ENCODE peak calls at places on chromosomes 5 and 9, in eight cellular contexts. One of them, this sample, is unnamed.

GRCh38 chr5:14357861-14358260 is 214.7 kb downstream of the TRIO start:
- ATAC-seq in activated CD8-positive, alpha-beta T cell treated with anti-CD3 and anti-CD28 coated beads for 36 hours: no peak
- ATAC-seq in activated naive CD8-positive, alpha-beta T cell treated with anti-CD3 and anti-CD28 coated beads, Interleukin-2, amount 10 ng/mL, durations not matched to agents 7 days and 5 days: no peak
- ATAC-seq in T-cell: no peak
- ATAC-seq in psoas muscle: no peak
- ATAC-seq in A549: no peak
- ATAC-seq in left cardiac atrium: peak; percentile 25
- ATAC-seq in heart right ventricle: peak; percentile 22
- ATAC-seq in this sample: peak; percentile 20

GRCh38 chr9:4519604-4520003 is 29.3 kb downstream of the SLC1A1 start:
- ATAC-seq in T-cell: no peak
- ATAC-seq in A549: no peak
- ATAC-seq in activated CD8-positive, alpha-beta T cell treated with anti-CD3 and anti-CD28 coated beads for 36 hours: peak; percentile 89
- ATAC-seq in activated naive CD8-positive, alpha-beta T cell treated with anti-CD3 and anti-CD28 coated beads, Interleukin-2, amount 10 ng/mL, durations not matched to agents 7 days and 5 days: no peak
- ATAC-seq in left cardiac atrium: no peak
- ATAC-seq in heart right ventricle: no peak
- ATAC-seq in psoas muscle: no peak
- ATAC-seq in this sample: peak; percentile 28

GRCh38 chr5:40734986-40735385 is 20.8 kb downstream of the TTC33 start:
- ATAC-seq in heart right ventricle: no peak
- ATAC-seq in left cardiac atrium: no peak
- ATAC-seq in A549: no peak
- ATAC-seq in psoas muscle: no peak
- ATAC-seq in activated naive CD8-positive, alpha-beta T cell treated with anti-CD3 and anti-CD28 coated beads, Interleukin-2, amount 10 ng/mL, durations not matched to agents 7 days and 5 days: no peak
- ATAC-seq in activated CD8-positive, alpha-beta T cell treated with anti-CD3 and anti-CD28 coated beads for 36 hours: no peak
- ATAC-seq in T-cell: no peak
- ATAC-seq in this sample: no peak

GRCh38 chr5:74966151-74967050 is 86.0 kb downstream of the GCNT4 start:
- ATAC-seq in A549: no peak
- ATAC-seq in left cardiac atrium: no peak
- ATAC-seq in psoas muscle: no peak
- ATAC-seq in heart right ventricle: no peak
- ATAC-seq in activated naive CD8-positive, alpha-beta T cell treated with anti-CD3 and anti-CD28 coated beads, Interleukin-2, amount 10 ng/mL, durations not matched to agents 7 days and 5 days: no peak
- ATAC-seq in activated CD8-positive, alpha-beta T cell treated with anti-CD3 and anti-CD28 coated beads for 36 hours: no peak
- ATAC-seq in T-cell: no peak
- ATAC-seq in this sample: no peak

GRCh38 chr5:151459680-151460079 is 12.3 kb downstream of the SLC36A1 start:
- ATAC-seq in activated naive CD8-positive, alpha-beta T cell treated with anti-CD3 and anti-CD28 coated beads, Interleukin-2, amount 10 ng/mL, durations not matched to agents 7 days and 5 days: no peak
- ATAC-seq in T-cell: no peak
- ATAC-seq in left cardiac atrium: peak; percentile 53
- ATAC-seq in A549: no peak
- ATAC-seq in psoas muscle: peak; percentile 42
- ATAC-seq in activated CD8-positive, alpha-beta T cell treated with anti-CD3 and anti-CD28 coated beads for 36 hours: no peak
- ATAC-seq in heart right ventricle: no peak
- ATAC-seq in this sample: no peak

GRCh38 chr9:27412081-27412480 is 112.0 kb upstream of the IFNK start:
- ATAC-seq in psoas muscle: no peak
- ATAC-seq in heart right ventricle: no peak
- ATAC-seq in A549: no peak
- ATAC-seq in activated CD8-positive, alpha-beta T cell treated with anti-CD3 and anti-CD28 coated beads for 36 hours: no peak
- ATAC-seq in activated naive CD8-positive, alpha-beta T cell treated with anti-CD3 and anti-CD28 coated beads, Interleukin-2, amount 10 ng/mL, durations not matched to agents 7 days and 5 days: no peak
- ATAC-seq in T-cell: no peak
- ATAC-seq in left cardiac atrium: no peak
- ATAC-seq in this sample: no peak

GRCh38 chr5:139482050-139482889 is at the start of gene STING1:
- ATAC-seq in A549: no peak
- ATAC-seq in T-cell: peak; percentile 72
- ATAC-seq in activated naive CD8-positive, alpha-beta T cell treated with anti-CD3 and anti-CD28 coated beads, Interleukin-2, amount 10 ng/mL, durations not matched to agents 7 days and 5 days: peak; percentile 75
- ATAC-seq in left cardiac atrium: peak; percentile 80
- ATAC-seq in heart right ventricle: peak; percentile 74
- ATAC-seq in psoas muscle: peak; percentile 52
- ATAC-seq in activated CD8-positive, alpha-beta T cell treated with anti-CD3 and anti-CD28 coated beads for 36 hours: peak; percentile 80
- ATAC-seq in this sample: peak; percentile 79

GRCh38 chr5:6468104-6468503 is 19.4 kb downstream of the UBE2QL1 start:
- ATAC-seq in heart right ventricle: peak; percentile 51
- ATAC-seq in activated CD8-positive, alpha-beta T cell treated with anti-CD3 and anti-CD28 coated beads for 36 hours: no peak
- ATAC-seq in A549: no peak
- ATAC-seq in psoas muscle: no peak
- ATAC-seq in T-cell: no peak
- ATAC-seq in left cardiac atrium: no peak
- ATAC-seq in activated naive CD8-positive, alpha-beta T cell treated with anti-CD3 and anti-CD28 coated beads, Interleukin-2, amount 10 ng/mL, durations not matched to agents 7 days and 5 days: no peak
- ATAC-seq in this sample: no peak

GRCh38 chr9:68980341-68980914 is 33.5 kb downstream of the PRKACG start:
- ATAC-seq in T-cell: no peak
- ATAC-seq in left cardiac atrium: no peak
- ATAC-seq in activated CD8-positive, alpha-beta T cell treated with anti-CD3 and anti-CD28 coated beads for 36 hours: no peak
- ATAC-seq in A549: no peak
- ATAC-seq in heart right ventricle: peak; percentile 27
- ATAC-seq in psoas muscle: no peak
- ATAC-seq in activated naive CD8-positive, alpha-beta T cell treated with anti-CD3 and anti-CD28 coated beads, Interleukin-2, amount 10 ng/mL, durations not matched to agents 7 days and 5 days: no peak
- ATAC-seq in this sample: no peak

GRCh38 chr5:65812648-65813047 is 90.6 kb downstream of the NLN start:
- ATAC-seq in activated CD8-positive, alpha-beta T cell treated with anti-CD3 and anti-CD28 coated beads for 36 hours: peak; percentile 71
- ATAC-seq in heart right ventricle: no peak
- ATAC-seq in activated naive CD8-positive, alpha-beta T cell treated with anti-CD3 and anti-CD28 coated beads, Interleukin-2, amount 10 ng/mL, durations not matched to agents 7 days and 5 days: no peak
- ATAC-seq in A549: no peak
- ATAC-seq in T-cell: peak; percentile 71
- ATAC-seq in psoas muscle: no peak
- ATAC-seq in left cardiac atrium: no peak
- ATAC-seq in this sample: peak; percentile 69

GRCh38 chr5:65555266-65555665 is 7.7 kb downstream of the CENPK start:
- ATAC-seq in left cardiac atrium: no peak
- ATAC-seq in T-cell: no peak
- ATAC-seq in activated CD8-positive, alpha-beta T cell treated with anti-CD3 and anti-CD28 coated beads for 36 hours: no peak
- ATAC-seq in A549: no peak
- ATAC-seq in psoas muscle: no peak
- ATAC-seq in heart right ventricle: no peak
- ATAC-seq in activated naive CD8-positive, alpha-beta T cell treated with anti-CD3 and anti-CD28 coated beads, Interleukin-2, amount 10 ng/mL, durations not matched to agents 7 days and 5 days: no peak
- ATAC-seq in this sample: no peak

GRCh38 chr5:176553260-176554085 is 4.3 kb downstream of the CDHR2 start:
- ATAC-seq in left cardiac atrium: peak; percentile 19
- ATAC-seq in activated naive CD8-positive, alpha-beta T cell treated with anti-CD3 and anti-CD28 coated beads, Interleukin-2, amount 10 ng/mL, durations not matched to agents 7 days and 5 days: no peak
- ATAC-seq in psoas muscle: no peak
- ATAC-seq in activated CD8-positive, alpha-beta T cell treated with anti-CD3 and anti-CD28 coated beads for 36 hours: peak; percentile 60
- ATAC-seq in T-cell: no peak
- ATAC-seq in heart right ventricle: no peak
- ATAC-seq in A549: peak; percentile 50
- ATAC-seq in this sample: peak; percentile 69

GRCh38 chr5:102152906-102153787 is 142.9 kb downstream of the SLCO4C1 start:
- ATAC-seq in heart right ventricle: no peak
- ATAC-seq in A549: peak; percentile 54
- ATAC-seq in T-cell: no peak
- ATAC-seq in activated CD8-positive, alpha-beta T cell treated with anti-CD3 and anti-CD28 coated beads for 36 hours: peak; percentile 69
- ATAC-seq in psoas muscle: no peak
- ATAC-seq in activated naive CD8-positive, alpha-beta T cell treated with anti-CD3 and anti-CD28 coated beads, Interleukin-2, amount 10 ng/mL, durations not matched to agents 7 days and 5 days: no peak
- ATAC-seq in left cardiac atrium: no peak
- ATAC-seq in this sample: peak; percentile 29

GRCh38 chr5:181173027-181173419 is 25.6 kb downstream of the OR2V2 start:
- ATAC-seq in psoas muscle: no peak
- ATAC-seq in heart right ventricle: peak; percentile 76
- ATAC-seq in A549: peak; percentile 20
- ATAC-seq in left cardiac atrium: peak; percentile 12
- ATAC-seq in activated naive CD8-positive, alpha-beta T cell treated with anti-CD3 and anti-CD28 coated beads, Interleukin-2, amount 10 ng/mL, durations not matched to agents 7 days and 5 days: peak; percentile 45
- ATAC-seq in T-cell: peak; percentile 33
- ATAC-seq in activated CD8-positive, alpha-beta T cell treated with anti-CD3 and anti-CD28 coated beads for 36 hours: peak; percentile 14
- ATAC-seq in this sample: no peak

GRCh38 chr5:37771731-37772130 is 68.1 kb downstream of the GDNF start:
- ATAC-seq in T-cell: no peak
- ATAC-seq in activated CD8-positive, alpha-beta T cell treated with anti-CD3 and anti-CD28 coated beads for 36 hours: no peak
- ATAC-seq in left cardiac atrium: no peak
- ATAC-seq in heart right ventricle: no peak
- ATAC-seq in activated naive CD8-positive, alpha-beta T cell treated with anti-CD3 and anti-CD28 coated beads, Interleukin-2, amount 10 ng/mL, durations not matched to agents 7 days and 5 days: no peak
- ATAC-seq in psoas muscle: no peak
- ATAC-seq in A549: peak; percentile 41
- ATAC-seq in this sample: no peak

GRCh38 chr5:81825237-81825636 is 74.3 kb upstream of the SSBP2 start:
- ATAC-seq in heart right ventricle: peak; percentile 94
- ATAC-seq in psoas muscle: peak; percentile 69
- ATAC-seq in A549: peak; percentile 93
- ATAC-seq in left cardiac atrium: peak; percentile 88
- ATAC-seq in activated naive CD8-positive, alpha-beta T cell treated with anti-CD3 and anti-CD28 coated beads, Interleukin-2, amount 10 ng/mL, durations not matched to agents 7 days and 5 days: no peak
- ATAC-seq in T-cell: no peak
- ATAC-seq in activated CD8-positive, alpha-beta T cell treated with anti-CD3 and anti-CD28 coated beads for 36 hours: no peak
- ATAC-seq in this sample: peak; percentile 52

GRCh38 chr9:131562032-131562959 is 17.0 kb downstream of the PRRT1B start:
- ATAC-seq in T-cell: no peak
- ATAC-seq in activated CD8-positive, alpha-beta T cell treated with anti-CD3 and anti-CD28 coated beads for 36 hours: no peak
- ATAC-seq in psoas muscle: no peak
- ATAC-seq in heart right ventricle: no peak
- ATAC-seq in A549: no peak
- ATAC-seq in left cardiac atrium: no peak
- ATAC-seq in activated naive CD8-positive, alpha-beta T cell treated with anti-CD3 and anti-CD28 coated beads, Interleukin-2, amount 10 ng/mL, durations not matched to agents 7 days and 5 days: no peak
- ATAC-seq in this sample: no peak

GRCh38 chr5:177494356-177495195 is 2.8 kb downstream of the PDLIM7 start:
- ATAC-seq in T-cell: no peak
- ATAC-seq in left cardiac atrium: no peak
- ATAC-seq in heart right ventricle: peak; percentile 28
- ATAC-seq in activated CD8-positive, alpha-beta T cell treated with anti-CD3 and anti-CD28 coated beads for 36 hours: peak; percentile 47
- ATAC-seq in activated naive CD8-positive, alpha-beta T cell treated with anti-CD3 and anti-CD28 coated beads, Interleukin-2, amount 10 ng/mL, durations not matched to agents 7 days and 5 days: peak; percentile 15
- ATAC-seq in A549: peak; percentile 25
- ATAC-seq in psoas muscle: peak; percentile 18
- ATAC-seq in this sample: peak; percentile 48

GRCh38 chr9:115595951-115596742 is 478.2 kb upstream of the TNC start:
- ATAC-seq in T-cell: no peak
- ATAC-seq in activated naive CD8-positive, alpha-beta T cell treated with anti-CD3 and anti-CD28 coated beads, Interleukin-2, amount 10 ng/mL, durations not matched to agents 7 days and 5 days: no peak
- ATAC-seq in activated CD8-positive, alpha-beta T cell treated with anti-CD3 and anti-CD28 coated beads for 36 hours: no peak
- ATAC-seq in heart right ventricle: no peak
- ATAC-seq in A549: no peak
- ATAC-seq in psoas muscle: no peak
- ATAC-seq in left cardiac atrium: no peak
- ATAC-seq in this sample: no peak

GRCh38 chr5:143887901-143888648 is 76.1 kb downstream of the HMHB1 start:
- ATAC-seq in T-cell: no peak
- ATAC-seq in activated CD8-positive, alpha-beta T cell treated with anti-CD3 and anti-CD28 coated beads for 36 hours: no peak
- ATAC-seq in psoas muscle: peak; percentile 53
- ATAC-seq in A549: no peak
- ATAC-seq in heart right ventricle: peak; percentile 73
- ATAC-seq in left cardiac atrium: no peak
- ATAC-seq in activated naive CD8-positive, alpha-beta T cell treated with anti-CD3 and anti-CD28 coated beads, Interleukin-2, amount 10 ng/mL, durations not matched to agents 7 days and 5 days: no peak
- ATAC-seq in this sample: no peak

GRCh38 chr5:113487411-113487778 is 858 bp downstream of the MCC start:
- ATAC-seq in psoas muscle: no peak
- ATAC-seq in T-cell: peak; percentile 17
- ATAC-seq in activated naive CD8-positive, alpha-beta T cell treated with anti-CD3 and anti-CD28 coated beads, Interleukin-2, amount 10 ng/mL, durations not matched to agents 7 days and 5 days: no peak
- ATAC-seq in heart right ventricle: no peak
- ATAC-seq in A549: peak; percentile 43
- ATAC-seq in activated CD8-positive, alpha-beta T cell treated with anti-CD3 and anti-CD28 coated beads for 36 hours: no peak
- ATAC-seq in left cardiac atrium: peak; percentile 12
- ATAC-seq in this sample: no peak

GRCh38 chr5:134141346-134142050 is 27.0 kb downstream of the TCF7 start:
- ATAC-seq in left cardiac atrium: no peak
- ATAC-seq in activated CD8-positive, alpha-beta T cell treated with anti-CD3 and anti-CD28 coated beads for 36 hours: no peak
- ATAC-seq in activated naive CD8-positive, alpha-beta T cell treated with anti-CD3 and anti-CD28 coated beads, Interleukin-2, amount 10 ng/mL, durations not matched to agents 7 days and 5 days: no peak
- ATAC-seq in A549: peak; percentile 25
- ATAC-seq in psoas muscle: no peak
- ATAC-seq in heart right ventricle: no peak
- ATAC-seq in T-cell: no peak
- ATAC-seq in this sample: no peak

GRCh38 chr9:91172329-91172728 is 189.4 kb downstream of the AUH start:
- ATAC-seq in T-cell: no peak
- ATAC-seq in heart right ventricle: no peak
- ATAC-seq in activated CD8-positive, alpha-beta T cell treated with anti-CD3 and anti-CD28 coated beads for 36 hours: no peak
- ATAC-seq in A549: no peak
- ATAC-seq in left cardiac atrium: no peak
- ATAC-seq in activated naive CD8-positive, alpha-beta T cell treated with anti-CD3 and anti-CD28 coated beads, Interleukin-2, amount 10 ng/mL, durations not matched to agents 7 days and 5 days: no peak
- ATAC-seq in psoas muscle: no peak
- ATAC-seq in this sample: no peak